ENCODE peak calls at places on chromosomes 4 and X, in nine cellular contexts. One of them, this sample, is unnamed.
A peak's percentile ranks its signal among the peaks of the same experiment; 100 is the strongest.

GRCh38 chrX:136143714-136144113 is 3.6 kb upstream of the FHL1 start:
- DNase-seq in hepatocyte: no peak
- DNase-seq in K562: no peak
- DNase-seq in right lobe of liver: no peak
- DNase-seq in MM.1S: peak; percentile 19
- DNase-seq in neural progenitor cell: no peak
- DNase-seq in spleen: no peak
- DNase-seq in ascending aorta: no peak
- DNase-seq in cardiac muscle cell: no peak
- DNase-seq in this sample: no peak

GRCh38 chr4:41609851-41610250 is 71.9 kb downstream of the LIMCH1 start:
- DNase-seq in K562: no peak
- DNase-seq in hepatocyte: no peak
- DNase-seq in spleen: no peak
- DNase-seq in right lobe of liver: no peak
- DNase-seq in MM.1S: no peak
- DNase-seq in cardiac muscle cell: no peak
- DNase-seq in neural progenitor cell: no peak
- DNase-seq in ascending aorta: no peak
- DNase-seq in this sample: no peak

GRCh38 chrX:149453911-149454820 is 50.9 kb downstream of the IDS start:
- DNase-seq in MM.1S: no peak
- DNase-seq in right lobe of liver: no peak
- DNase-seq in spleen: no peak
- DNase-seq in cardiac muscle cell: no peak
- DNase-seq in hepatocyte: no peak
- DNase-seq in K562: no peak
- DNase-seq in ascending aorta: no peak
- DNase-seq in neural progenitor cell: no peak
- DNase-seq in this sample: no peak

GRCh38 chrX:133953078-133953477 is 32.3 kb downstream of the GPC3 start:
- DNase-seq in neural progenitor cell: no peak
- DNase-seq in spleen: no peak
- DNase-seq in hepatocyte: no peak
- DNase-seq in MM.1S: no peak
- DNase-seq in ascending aorta: no peak
- DNase-seq in K562: no peak
- DNase-seq in right lobe of liver: no peak
- DNase-seq in cardiac muscle cell: no peak
- DNase-seq in this sample: no peak

GRCh38 chr4:85291226-85291625 is 183.7 kb upstream of the ARHGAP24 start:
- DNase-seq in right lobe of liver: no peak
- DNase-seq in ascending aorta: no peak
- DNase-seq in K562: no peak
- DNase-seq in cardiac muscle cell: no peak
- DNase-seq in neural progenitor cell: no peak
- DNase-seq in hepatocyte: no peak
- DNase-seq in spleen: no peak
- DNase-seq in MM.1S: no peak
- DNase-seq in this sample: no peak

GRCh38 chr4:1542226-1542490 is 135.9 kb upstream of the NKX1-1 start:
- DNase-seq in ascending aorta: no peak
- DNase-seq in hepatocyte: no peak
- DNase-seq in neural progenitor cell: no peak
- DNase-seq in right lobe of liver: no peak
- DNase-seq in cardiac muscle cell: no peak
- DNase-seq in spleen: no peak
- DNase-seq in MM.1S: no peak
- DNase-seq in K562: no peak
- DNase-seq in this sample: no peak

GRCh38 chrX:103831342-103831802 is 685 bp downstream of the RAB9B start:
- DNase-seq in MM.1S: no peak
- DNase-seq in cardiac muscle cell: peak; percentile 91
- DNase-seq in neural progenitor cell: peak; percentile 90
- DNase-seq in spleen: no peak
- DNase-seq in right lobe of liver: no peak
- DNase-seq in hepatocyte: peak; percentile 89
- DNase-seq in K562: peak; percentile 43
- DNase-seq in ascending aorta: no peak
- DNase-seq in this sample: no peak

GRCh38 chr4:161252520-161253141 is 911.2 kb downstream of the FSTL5 start:
- DNase-seq in cardiac muscle cell: peak; percentile 37
- DNase-seq in hepatocyte: peak; percentile 21
- DNase-seq in ascending aorta: no peak
- DNase-seq in spleen: no peak
- DNase-seq in K562: peak; percentile 1
- DNase-seq in neural progenitor cell: no peak
- DNase-seq in right lobe of liver: no peak
- DNase-seq in MM.1S: peak; percentile 74
- DNase-seq in this sample: no peak

GRCh38 chr4:112517911-112518310 is 1.9 kb upstream of the NEUROG2 start:
- DNase-seq in neural progenitor cell: no peak
- DNase-seq in K562: no peak
- DNase-seq in spleen: no peak
- DNase-seq in MM.1S: peak; percentile 64
- DNase-seq in right lobe of liver: no peak
- DNase-seq in ascending aorta: no peak
- DNase-seq in cardiac muscle cell: no peak
- DNase-seq in hepatocyte: no peak
- DNase-seq in this sample: no peak

GRCh38 chr4:158644755-158645154 is 26.9 kb downstream of the C4orf46 start:
- DNase-seq in cardiac muscle cell: no peak
- DNase-seq in right lobe of liver: no peak
- DNase-seq in ascending aorta: no peak
- DNase-seq in spleen: no peak
- DNase-seq in MM.1S: no peak
- DNase-seq in K562: no peak
- DNase-seq in hepatocyte: no peak
- DNase-seq in neural progenitor cell: no peak
- DNase-seq in this sample: no peak

GRCh38 chrX:118038614-118039365 is 77.8 kb downstream of the KLHL13 start:
- DNase-seq in MM.1S: no peak
- DNase-seq in neural progenitor cell: no peak
- DNase-seq in cardiac muscle cell: no peak
- DNase-seq in spleen: no peak
- DNase-seq in ascending aorta: no peak
- DNase-seq in hepatocyte: no peak
- DNase-seq in K562: no peak
- DNase-seq in right lobe of liver: no peak
- DNase-seq in this sample: no peak

GRCh38 chr4:100754741-100755140 is 236.9 kb upstream of the EMCN start:
- DNase-seq in K562: no peak
- DNase-seq in spleen: no peak
- DNase-seq in hepatocyte: no peak
- DNase-seq in cardiac muscle cell: no peak
- DNase-seq in ascending aorta: no peak
- DNase-seq in MM.1S: no peak
- DNase-seq in right lobe of liver: no peak
- DNase-seq in neural progenitor cell: no peak
- DNase-seq in this sample: no peak

GRCh38 chr4:2833671-2834000 is 10.0 kb upstream of the ADD1 start:
- DNase-seq in neural progenitor cell: no peak
- DNase-seq in cardiac muscle cell: no peak
- DNase-seq in ascending aorta: peak; percentile 58
- DNase-seq in K562: no peak
- DNase-seq in hepatocyte: peak; percentile 2
- DNase-seq in MM.1S: no peak
- DNase-seq in right lobe of liver: peak; percentile 15
- DNase-seq in spleen: no peak
- DNase-seq in this sample: no peak

GRCh38 chr4:2832981-2833670 is 10.5 kb upstream of the ADD1 start:
- DNase-seq in K562: no peak
- DNase-seq in MM.1S: no peak
- DNase-seq in spleen: no peak
- DNase-seq in ascending aorta: peak; percentile 56
- DNase-seq in right lobe of liver: peak; percentile 27
- DNase-seq in hepatocyte: no peak
- DNase-seq in cardiac muscle cell: no peak
- DNase-seq in neural progenitor cell: no peak
- DNase-seq in this sample: no peak

GRCh38 chr4:2832309-2832980 is 11.2 kb upstream of the ADD1 start:
- DNase-seq in MM.1S: no peak
- DNase-seq in K562: no peak
- DNase-seq in neural progenitor cell: no peak
- DNase-seq in right lobe of liver: peak; percentile 46
- DNase-seq in spleen: peak; percentile 84
- DNase-seq in ascending aorta: peak; percentile 59
- DNase-seq in cardiac muscle cell: no peak
- DNase-seq in hepatocyte: no peak
- DNase-seq in this sample: no peak

GRCh38 chr4:2835978-2836377 is 7.7 kb upstream of the ADD1 start:
- DNase-seq in MM.1S: no peak
- DNase-seq in cardiac muscle cell: no peak
- DNase-seq in ascending aorta: no peak
- DNase-seq in hepatocyte: peak; percentile 2
- DNase-seq in spleen: peak; percentile 82
- DNase-seq in K562: no peak
- DNase-seq in neural progenitor cell: no peak
- DNase-seq in right lobe of liver: peak; percentile 51
- DNase-seq in this sample: no peak

DNA sequence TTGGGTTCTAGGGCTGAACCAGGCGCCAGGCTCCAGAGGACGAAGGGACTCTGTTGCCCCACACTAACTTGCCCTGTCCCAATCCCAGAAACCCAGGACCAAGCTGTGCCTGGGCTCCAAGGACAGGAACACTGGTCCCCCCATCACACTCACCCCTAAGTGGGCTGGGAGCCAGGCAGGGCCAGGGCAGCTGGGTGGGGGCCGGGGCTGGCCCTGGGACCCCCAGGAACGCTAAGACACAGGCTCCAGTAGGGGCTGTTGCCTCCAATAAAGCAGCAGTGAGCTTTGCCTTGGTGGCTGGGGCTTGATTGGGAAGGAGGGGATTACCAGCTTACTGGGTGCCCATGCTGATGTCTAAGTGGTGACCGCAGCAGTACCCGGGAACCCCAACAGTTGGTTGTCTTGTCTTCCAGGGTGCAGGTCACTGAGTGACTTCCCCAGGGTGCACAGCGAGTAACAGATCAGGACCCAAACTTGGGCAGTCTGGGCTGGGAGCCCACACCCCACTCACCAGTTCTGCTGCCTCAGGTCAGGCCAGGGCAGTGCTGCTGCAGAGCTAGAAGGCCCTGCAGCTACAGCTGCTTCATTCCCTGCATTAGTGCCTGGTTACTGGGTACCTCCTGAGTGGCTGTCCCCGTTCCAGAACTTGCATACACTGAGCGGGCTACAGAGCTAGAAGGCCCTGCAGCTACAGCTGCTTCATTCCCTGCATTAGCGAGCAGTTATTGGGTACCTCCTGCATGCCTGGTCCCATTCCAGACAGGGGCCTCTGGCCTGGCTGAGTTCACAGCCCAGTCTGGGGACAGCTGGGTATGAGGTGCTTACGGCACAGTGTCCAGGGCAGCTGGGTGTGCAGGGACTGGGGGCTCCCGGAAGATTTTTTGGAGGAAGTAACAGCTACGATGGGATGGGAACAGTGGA is 9.4 kb upstream of the ADD1 start:
- DNase-seq in K562: no peak
- DNase-seq in neural progenitor cell: no peak
- DNase-seq in cardiac muscle cell: no peak
- DNase-seq in spleen: no peak
- DNase-seq in ascending aorta: peak; percentile 58
- DNase-seq in hepatocyte: peak; percentile 3
- DNase-seq in right lobe of liver: peak; percentile 52
- DNase-seq in MM.1S: no peak
- DNase-seq in this sample: no peak
- H3K36me3 ChIP-seq in K562: no peaks in the 10 kb centered on the region
- H3K36me3 ChIP-seq in neural progenitor cell: no peaks in the 10 kb centered on the region
- H3K36me3 ChIP-seq in cardiac muscle cell: no peaks in the 10 kb centered on the region
- H3K36me3 ChIP-seq in spleen: peaks cover 61% of the 10 kb centered on the region
- H3K36me3 ChIP-seq in ascending aorta: peaks cover 10% of the 10 kb centered on the region
- H3K36me3 ChIP-seq in hepatocyte: no peaks in the 10 kb centered on the region
- H3K36me3 ChIP-seq in right lobe of liver: peaks cover 54% of the 10 kb centered on the region
- H3K36me3 ChIP-seq in MM.1S: no peaks in the 10 kb centered on the region
- H3K36me3 ChIP-seq in this sample: peaks cover 48% of the 10 kb centered on the region

DNA sequence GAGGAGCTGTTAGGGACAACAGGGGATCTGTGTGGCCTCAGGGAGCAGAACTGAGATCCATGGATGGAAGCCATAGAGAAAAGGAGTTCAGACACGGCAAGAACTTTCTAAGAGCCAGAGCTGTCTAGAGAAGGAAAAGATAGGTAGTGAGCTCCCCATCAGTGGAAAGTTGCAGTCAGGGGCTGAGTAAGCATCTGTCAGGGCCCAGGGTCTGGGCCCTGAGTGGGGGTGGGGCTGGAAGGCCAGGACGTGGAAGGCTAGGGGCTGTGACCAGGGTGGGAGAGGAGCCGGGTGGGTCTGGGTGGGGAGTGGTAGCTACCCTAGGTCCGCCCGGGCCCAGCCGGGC is 324 bp upstream of the MSN start:
- DNase-seq in hepatocyte: no peak
- DNase-seq in cardiac muscle cell: no peak
- DNase-seq in neural progenitor cell: no peak
- DNase-seq in K562: no peak
- DNase-seq in MM.1S: no peak
- DNase-seq in spleen: no peak
- DNase-seq in ascending aorta: no peak
- DNase-seq in right lobe of liver: no peak
- DNase-seq in this sample: no peak
- TF ChIP-seq CTCF in hepatocyte: no peak
- TF ChIP-seq CTCF in cardiac muscle cell: no peak
- TF ChIP-seq CTCF in neural progenitor cell: no peak
- TF ChIP-seq CTCF in K562: no peak
- TF ChIP-seq CTCF in MM.1S: no peak
- TF ChIP-seq CTCF in spleen: no peak
- TF ChIP-seq CTCF in ascending aorta: no peak
- TF ChIP-seq CTCF in right lobe of liver: no peak
- TF ChIP-seq CTCF in this sample: no peak

DNA sequence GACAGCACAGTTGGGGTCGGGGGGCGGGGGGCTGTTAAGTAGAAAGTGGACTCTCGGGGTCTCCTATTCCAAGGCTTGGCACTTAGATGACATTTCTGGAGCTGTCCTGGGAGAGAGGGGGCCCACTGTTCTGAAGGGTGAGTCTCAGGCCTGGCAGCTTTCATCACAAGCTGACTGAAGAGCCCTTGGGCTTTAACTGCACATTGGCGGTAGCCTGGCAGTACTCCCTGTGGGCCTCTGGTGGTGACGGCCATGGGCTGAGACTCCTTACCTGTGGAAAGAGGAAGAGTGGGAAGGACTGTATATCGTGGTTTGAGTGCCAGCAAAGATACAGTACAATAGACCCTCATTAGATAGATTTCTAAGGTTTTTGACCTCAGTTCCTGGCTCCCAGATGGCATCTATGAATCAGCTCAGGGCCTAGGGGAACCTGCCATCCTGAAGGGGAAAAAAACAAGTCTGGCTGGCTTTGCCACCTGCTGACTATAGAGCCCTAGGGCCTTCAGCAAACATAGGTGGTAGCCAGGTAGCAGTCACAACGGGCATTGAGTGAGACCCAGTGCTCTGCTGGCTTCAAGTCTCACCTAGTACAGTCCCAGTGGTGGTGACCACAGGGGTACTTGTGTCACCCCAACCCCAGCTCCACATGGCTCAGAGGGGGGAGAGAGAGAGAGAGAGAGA is 87.9 kb downstream of the ANKRD17 start:
- DNase-seq in hepatocyte: no peak
- DNase-seq in neural progenitor cell: no peak
- DNase-seq in ascending aorta: no peak
- DNase-seq in spleen: no peak
- DNase-seq in MM.1S: no peak
- DNase-seq in K562: no peak
- DNase-seq in right lobe of liver: no peak
- DNase-seq in cardiac muscle cell: no peak
- DNase-seq in this sample: no peak
- H3K36me3 ChIP-seq in hepatocyte: peaks cover 3% of the 10 kb centered on the region
- H3K36me3 ChIP-seq in neural progenitor cell: peaks cover 39% of the 10 kb centered on the region
- H3K36me3 ChIP-seq in ascending aorta: peaks cover 76% of the 10 kb centered on the region
- H3K36me3 ChIP-seq in spleen: peaks cover 70% of the 10 kb centered on the region
- H3K36me3 ChIP-seq in MM.1S: peaks cover 3% of the 10 kb centered on the region
- H3K36me3 ChIP-seq in K562: peaks cover 94% of the 10 kb centered on the region
- H3K36me3 ChIP-seq in right lobe of liver: peaks cover 7% of the 10 kb centered on the region
- H3K36me3 ChIP-seq in cardiac muscle cell: peaks cover 13% of the 10 kb centered on the region
- H3K36me3 ChIP-seq in this sample: peaks cover 63% of the 10 kb centered on the region

GRCh38 chrX:50905334-50905733 is 5.2 kb upstream of the BMP15 start:
- DNase-seq in MM.1S: no peak
- DNase-seq in neural progenitor cell: peak; percentile 4
- DNase-seq in ascending aorta: no peak
- DNase-seq in right lobe of liver: no peak
- DNase-seq in K562: peak; percentile 39
- DNase-seq in hepatocyte: no peak
- DNase-seq in spleen: no peak
- DNase-seq in cardiac muscle cell: no peak
- DNase-seq in this sample: no peak
- TF ChIP-seq CTCF in MM.1S: peak; percentile 32
- TF ChIP-seq CTCF in neural progenitor cell: peak; percentile 43
- TF ChIP-seq CTCF in ascending aorta: no peak
- TF ChIP-seq CTCF in right lobe of liver: peak; percentile 31
- TF ChIP-seq CTCF in K562: peak; percentile 38
- TF ChIP-seq CTCF in hepatocyte: peak; percentile 15
- TF ChIP-seq CTCF in spleen: no peak
- TF ChIP-seq CTCF in cardiac muscle cell: peak; percentile 23
- TF ChIP-seq CTCF in this sample: no peak

This sample was measured in right atrium auricular region.